ENCODE peak calls at places on chromosomes 3 and 15, in six cellular contexts. I is uterus, V is MM.1S, L is HCT116, S is left lung, E is Peyer's patch. H is an unnamed sample. For H3K4me1, the result is how much of the 10 kb centered on the place peaks cover.

GRCh38 chr15:41935566-41936020 is 36.8 kb downstream of the EHD4 start:
- DNase-seq in I (no peak), V (peak), L (no peak), S (no peak), E (no peak), H (no peak)

GRCh38 chr3:112770026-112770626 is 76.5 kb downstream of the CD200R1L start:
- DNase-seq in I (peak), V (peak), L (peak), S (no peak), E (peak), H (no peak)

GRCh38 chr3:139204756-139205155 is 139.1 kb upstream of the MRPS22 start:
- DNase-seq in I (no peak), V (no peak), L (no peak), S (no peak), E (no peak), H (no peak)

GRCh38 chr3:124439586-124439985 is 290.7 kb upstream of the UMPS start:
- DNase-seq in I (no peak), V (no peak), L (no peak), S (no peak), E (no peak), H (no peak)

GRCh38 chr3:190534386-190534785 is 20.5 kb downstream of the IL1RAP start:
- DNase-seq in I (no peak), V (no peak), L (no peak), S (no peak), E (no peak), H (no peak)

GRCh38 chr3:9387322-9387655 is 10.1 kb upstream of the SETD5 start:
- DNase-seq in I (no peak), V (no peak), L (no peak), S (no peak), E (no peak), H (no peak)

GRCh38 chr3:18745472-18745871 is 320.3 kb upstream of the SATB1 start:
- DNase-seq in I (no peak), V (no peak), L (no peak), S (no peak), E (no peak), H (no peak)

GRCh38 chr3:27721717-27722564 is at the start of gene EOMES:
- DNase-seq in I (no peak), V (peak), L (peak), S (peak), E (peak), H (no peak)

GRCh38 chr3:129228891-129229585 is 20.4 kb upstream of the COPG1 start:
- DNase-seq in I (no peak), V (no peak), L (no peak), S (no peak), E (no peak), H (no peak)

GRCh38 chr15:63492541-63493077 is 11.8 kb upstream of the USP3 start:
- DNase-seq in I (no peak), V (no peak), L (no peak), S (no peak), E (no peak), H (no peak)

GRCh38 chr3:140834266-140835037 is 107.2 kb upstream of the SLC25A36 start:
- DNase-seq in I (no peak), V (no peak), L (no peak), S (no peak), E (no peak), H (no peak)

GRCh38 chr3:123759311-123759710 is 124.8 kb downstream of the MYLK start:
- DNase-seq in I (no peak), V (no peak), L (no peak), S (no peak), E (no peak), H (no peak)

GRCh38 chr15:70167155-70167554 is 69.4 kb upstream of the TLE3 start:
- DNase-seq in I (no peak), V (no peak), L (no peak), S (no peak), E (no peak), H (no peak)

GRCh38 chr15:70165811-70166284 is 68.1 kb upstream of the TLE3 start:
- DNase-seq in I (peak), V (no peak), L (no peak), S (no peak), E (no peak), H (no peak)

GRCh38 chr15:70164156-70164900 is 66.6 kb upstream of the TLE3 start:
- DNase-seq in I (no peak), V (no peak), L (no peak), S (no peak), E (no peak), H (no peak)

GRCh38 chr15:70164910-70165791 is 67.4 kb upstream of the TLE3 start:
- DNase-seq in I (no peak), V (no peak), L (no peak), S (no peak), E (no peak), H (no peak)

GRCh38 chr15:70166506-70167087 is 68.9 kb upstream of the TLE3 start:
- DNase-seq in I (no peak), V (no peak), L (no peak), S (no peak), E (no peak), H (no peak)
- H3K4me1 ChIP-seq in I (under half), V (under half), L (under half), S (under half), E (under half), H (under half)

GRCh38 chr3:52443791-52444687 is 864 bp downstream of the SEMA3G start:
- DNase-seq in I (no peak), V (no peak), L (no peak), S (peak), E (no peak), H (no peak)
- H3K4me3 ChIP-seq in I (no peak), V (peak), L (peak), S (peak), E (peak), H (peak)

GRCh38 chr3:46389306-46389705 is 17.6 kb downstream of the CCR5AS start:
- DNase-seq in I (no peak), V (no peak), L (no peak), S (no peak), E (no peak), H (no peak)

GRCh38 chr3:46395210-46395661 is 11.6 kb downstream of the CCR5AS start:
- DNase-seq in I (no peak), V (no peak), L (no peak), S (no peak), E (no peak), H (no peak)

GRCh38 chr3:46393554-46394434 is 13.1 kb downstream of the CCR5AS start:
- DNase-seq in I (no peak), V (peak), L (no peak), S (no peak), E (no peak), H (no peak)

GRCh38 chr3:46396129-46396528 is 10.7 kb downstream of the CCR5AS start:
- DNase-seq in I (no peak), V (peak), L (no peak), S (no peak), E (peak), H (no peak)

DNA sequence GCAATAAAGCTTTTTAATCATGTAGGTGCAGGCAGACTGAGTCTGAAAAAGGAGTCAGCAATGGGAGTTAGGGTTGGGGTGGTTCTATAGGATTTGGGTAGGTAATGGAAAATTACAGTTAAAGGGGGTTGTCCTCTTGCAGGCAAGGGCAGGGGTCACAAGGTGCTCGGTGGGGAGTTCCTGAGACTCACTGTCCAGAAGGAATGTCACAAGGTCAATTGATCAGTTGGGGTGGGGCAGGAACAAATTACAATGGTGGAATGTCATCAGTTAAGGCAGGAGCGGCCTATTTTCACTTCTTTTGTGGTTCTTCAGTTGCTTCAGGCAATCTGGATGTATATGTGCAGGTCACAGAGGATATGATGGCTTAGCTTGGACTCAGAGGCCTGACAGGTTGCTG is 13.9 kb downstream of the CCR5AS start:
- DNase-seq in I (no peak), V (no peak), L (no peak), S (no peak), E (no peak), H (no peak)
- TF ChIP-seq CTCF in I (no peak), V (no peak), L (no peak), S (no peak), E (no peak), H (no peak)

GRCh38 chr15:98715401-98715800 is 67.1 kb downstream of the IGF1R start:
- DNase-seq in I (no peak), V (no peak), L (no peak), S (no peak), E (no peak), H (no peak)
- H3K4me1 ChIP-seq in I (under half), V (under half), L (under half), S (under half), E (under half), H (under half)

GRCh38 chr3:45566951-45567411 is 27.6 kb upstream of the LIMD1 start:
- DNase-seq in I (no peak), V (no peak), L (no peak), S (no peak), E (peak), H (no peak)
- H3K4me3 ChIP-seq in I (no peak), V (peak), L (no peak), S (no peak), E (no peak), H (no peak)

GRCh38 chr3:195771651-195772300 is 40.0 kb downstream of the MUC4 start:
- DNase-seq in I (no peak), V (no peak), L (no peak), S (peak), E (no peak), H (no peak)

GRCh38 chr3:195773956-195774537 is 37.7 kb downstream of the MUC4 start:
- DNase-seq in I (no peak), V (no peak), L (no peak), S (peak), E (no peak), H (no peak)

GRCh38 chr3:195770081-195770840 is 41.5 kb downstream of the MUC4 start:
- DNase-seq in I (no peak), V (no peak), L (no peak), S (peak), E (no peak), H (no peak)

GRCh38 chr3:195777975-195778374 is 33.8 kb downstream of the MUC4 start:
- DNase-seq in I (no peak), V (no peak), L (no peak), S (peak), E (no peak), H (no peak)

GRCh38 chr3:195774917-195775316 is 36.8 kb downstream of the MUC4 start:
- DNase-seq in I (no peak), V (peak), L (peak), S (peak), E (no peak), H (no peak)
- TF ChIP-seq CTCF in I (no peak), V (peak), L (peak), S (peak), E (no peak), H (peak)

GRCh38 chr15:39885099-39885777 is 34.8 kb downstream of the GPR176 start:
- DNase-seq in I (no peak), V (no peak), L (no peak), S (no peak), E (no peak), H (no peak)
- H3K4me1 ChIP-seq in I (under half), V (under half), L (under half), S (under half), E (under half), H (under half)